ENCODE peak calls at places on chromosomes 13 and 19, in seven cellular contexts. A is left kidney; B is cardiac fibroblast; P is T-helper 2 cell; U is activated naive CD8-positive, alpha-beta T cell treated with anti-CD3 and anti-CD28 coated beads for 36 hours; L is T-cell; Z is retina. R is an unnamed sample.

GRCh38 chr13:80224468-80224867 is 116.5 kb downstream of the SPRY2 start:
- DNase-seq in L (no peak), A (no peak), P (no peak), U (no peak), Z (no peak), B (peak), R (no peak)

GRCh38 chr13:77489566-77490337 is 45.8 kb upstream of the SCEL start:
- DNase-seq in U (no peak), P (no peak), B (no peak), L (no peak), Z (no peak), A (no peak), R (no peak)

GRCh38 chr13:103066079-103066880 is at the start of gene SLC10A2:
- DNase-seq in A (peak), U (no peak), Z (no peak), L (no peak), P (no peak), B (no peak), R (no peak)

GRCh38 chr19:42846597-42846996 is 32.9 kb downstream of the PSG1 start:
- DNase-seq in A (no peak), B (no peak), P (no peak), L (no peak), Z (no peak), U (no peak), R (no peak)

GRCh38 chr13:100182894-100183490 is 94.1 kb downstream of the PCCA start:
- DNase-seq in B (no peak), L (no peak), U (peak), P (no peak), A (peak), Z (no peak), R (no peak)

GRCh38 chr13:105597573-105597972 is 937.9 kb downstream of the EFNB2 start:
- DNase-seq in L (no peak), A (no peak), U (no peak), P (no peak), Z (no peak), B (no peak), R (no peak)

GRCh38 chr19:13100031-13100588 is 2.5 kb downstream of the LYL1 start:
- DNase-seq in B (no peak), U (peak), Z (no peak), A (no peak), P (peak), L (no peak), R (no peak)

GRCh38 chr19:9881720-9882119 is 46.6 kb downstream of the PIN1 start:
- DNase-seq in P (no peak), L (no peak), U (no peak), A (no peak), B (no peak), Z (no peak), R (no peak)

GRCh38 chr13:69423844-69424243 is 683.8 kb upstream of the ATXN8OS start:
- DNase-seq in Z (no peak), L (no peak), A (no peak), U (no peak), P (no peak), B (no peak), R (no peak)

GRCh38 chr13:60363288-60363687 is 33.7 kb upstream of the TDRD3 start:
- DNase-seq in L (no peak), P (no peak), Z (no peak), B (no peak), U (no peak), A (no peak), R (no peak)

GRCh38 chr19:13796301-13797057 is 1.2 kb downstream of the ZSWIM4 start:
- DNase-seq in B (peak), L (no peak), Z (no peak), A (peak), U (no peak), P (no peak), R (peak)

GRCh38 chr19:10010247-10010691 is at the start of gene COL5A3:
- DNase-seq in B (peak), L (no peak), P (no peak), U (no peak), A (peak), Z (no peak), R (peak)

GRCh38 chr19:13051581-13052165 is 51.0 kb downstream of the LYL1 start:
- DNase-seq in U (peak), B (peak), A (peak), P (no peak), L (no peak), Z (peak), R (no peak)

GRCh38 chr13:102847272-102848234 is 1.7 kb downstream of the ERCC5 start:
- DNase-seq in B (peak), U (no peak), P (no peak), L (no peak), A (peak), Z (peak), R (no peak)

GRCh38 chr13:43684947-43685725 is 101.6 kb downstream of the ENOX1 start:
- DNase-seq in L (no peak), Z (no peak), P (no peak), B (no peak), A (no peak), U (no peak), R (no peak)

GRCh38 chr19:55640043-55640576 is 692 bp upstream of the ZNF580 start:
- DNase-seq in A (peak), U (peak), P (peak), B (peak), L (peak), Z (peak), R (peak)

GRCh38 chr13:43261018-43261417 is 237.6 kb downstream of the DNAJC15 start:
- DNase-seq in A (no peak), P (no peak), U (no peak), Z (no peak), B (peak), L (no peak), R (peak)

R was measured in AG08396.